ENCODE peak calls at places on chromosomes 5 and 9, in ten cellular contexts. C is colonic mucosa, G is RPMI7951, P is NCI-H1417 treated with DMSO at 0.1 percent for 48 hours, B is fibroblast of mammary gland, T is astrocyte of the spinal cord, W is GM13977, U is tibial artery, M is NCI-H2081 treated with DMSO at 0.1 percent for 48 hours, H is NCI-H524. Y is an unnamed sample.
A peak's percentile ranks its signal among the peaks of the same experiment; 100 is the strongest.

GRCh38 chr5:156963125-156963524 is at the start of gene TIMD4:
- DNase-seq in C (no peak), G (no peak), P (no peak), B (no peak), T (no peak), W (no peak), U (no peak), M (no peak), H (no peak), Y (no peak)

GRCh38 chr9:21682981-21683380 is 119.5 kb upstream of the MTAP start:
- DNase-seq in C (no peak), G (peak; percentile 57), P (no peak), B (peak; percentile 92), T (peak; percentile 59), W (no peak), U (no peak), M (no peak), H (peak; percentile 88), Y (peak; percentile 59)

GRCh38 chr9:114425126-114425525 is 37.3 kb upstream of the AKNA start:
- DNase-seq in C (no peak), G (no peak), P (no peak), B (no peak), T (no peak), W (no peak), U (no peak), M (no peak), H (no peak), Y (no peak)

GRCh38 chr5:148904440-148904839 is 78.0 kb downstream of the ADRB2 start:
- DNase-seq in C (no peak), G (no peak), P (no peak), B (no peak), T (no peak), W (no peak), U (peak; percentile 85), M (no peak), H (no peak), Y (no peak)

GRCh38 chr9:21579209-21579608 is 97.1 kb upstream of the IFNE start:
- DNase-seq in C (no peak), G (peak; percentile 29), P (no peak), B (no peak), T (peak; percentile 57), W (no peak), U (no peak), M (no peak), H (no peak), Y (peak; percentile 53)

GRCh38 chr5:78328585-78329173 is 31.7 kb upstream of the SCAMP1 start:
- DNase-seq in C (no peak), G (peak; percentile 25), P (no peak), B (peak; percentile 54), T (peak; percentile 13), W (no peak), U (no peak), M (no peak), H (no peak), Y (no peak)

GRCh38 chr9:621199-621860 is 220.2 kb upstream of the DMRT1 start:
- DNase-seq in C (no peak), G (no peak), P (no peak), B (peak; percentile 74), T (no peak), W (no peak), U (no peak), M (no peak), H (no peak), Y (no peak)

GRCh38 chr9:95815153-95815552 is 60.3 kb upstream of the ERCC6L2 start:
- DNase-seq in C (no peak), G (peak; percentile 53), P (no peak), B (peak; percentile 81), T (peak; percentile 47), W (no peak), U (no peak), M (no peak), H (no peak), Y (peak; percentile 82)

GRCh38 chr5:54651482-54652076 is 134.0 kb downstream of the SNX18 start:
- DNase-seq in C (no peak), G (peak; percentile 50), P (no peak), B (peak; percentile 52), T (peak; percentile 50), W (no peak), U (peak; percentile 98), M (no peak), H (no peak), Y (no peak)

GRCh38 chr5:111532873-111533272 is 20.5 kb upstream of the STARD4 start:
- DNase-seq in C (no peak), G (no peak), P (no peak), B (no peak), T (no peak), W (no peak), U (no peak), M (no peak), H (no peak), Y (no peak)

GRCh38 chr5:180026320-180026719 is 45.2 kb downstream of the RNF130 start:
- DNase-seq in C (no peak), G (peak; percentile 57), P (no peak), B (peak; percentile 66), T (peak; percentile 80), W (no peak), U (no peak), M (no peak), H (no peak), Y (peak; percentile 65)

GRCh38 chr5:76252437-76252836 is 150.6 kb upstream of the IQGAP2 start:
- DNase-seq in C (no peak), G (no peak), P (no peak), B (no peak), T (no peak), W (no peak), U (no peak), M (no peak), H (no peak), Y (peak; percentile 2)

GRCh38 chr9:12613071-12613470 is 80.1 kb upstream of the TYRP1 start:
- DNase-seq in C (no peak), G (no peak), P (no peak), B (no peak), T (no peak), W (no peak), U (no peak), M (no peak), H (no peak), Y (no peak)

GRCh38 chr9:127008076-127008475 is 93.5 kb downstream of the RALGPS1 start:
- DNase-seq in C (no peak), G (no peak), P (no peak), B (no peak), T (no peak), W (no peak), U (no peak), M (no peak), H (no peak), Y (no peak)

GRCh38 chr5:111223790-111224560 is at the start of gene CAMK4:
- DNase-seq in C (peak; percentile 60), G (peak; percentile 86), P (no peak), B (peak; percentile 66), T (peak; percentile 74), W (peak; percentile 89), U (peak; percentile 68), M (no peak), H (peak; percentile 82), Y (peak; percentile 72)

GRCh38 chr5:133159543-133159942 is 107.7 kb downstream of the HSPA4 start:
- DNase-seq in C (no peak), G (no peak), P (no peak), B (no peak), T (no peak), W (no peak), U (no peak), M (no peak), H (no peak), Y (no peak)

GRCh38 chr5:141914154-141914743 is 9.4 kb upstream of the DELE1 start:
- DNase-seq in C (peak; percentile 60), G (no peak), P (no peak), B (no peak), T (no peak), W (peak; percentile 55), U (peak; percentile 72), M (no peak), H (peak; percentile 66), Y (peak; percentile 56)

GRCh38 chr5:9054322-9054721 is 491.6 kb downstream of the SEMA5A start:
- DNase-seq in C (no peak), G (no peak), P (no peak), B (no peak), T (no peak), W (no peak), U (no peak), M (no peak), H (no peak), Y (no peak)

GRCh38 chr9:84670801-84671153 is 1.2 kb downstream of the NTRK2 start:
- DNase-seq in C (no peak), G (no peak), P (no peak), B (no peak), T (no peak), W (no peak), U (no peak), M (no peak), H (no peak), Y (no peak)

GRCh38 chr9:132249123-132249522 is 87.3 kb downstream of the NTNG2 start:
- DNase-seq in C (no peak), G (no peak), P (no peak), B (no peak), T (no peak), W (no peak), U (no peak), M (no peak), H (peak; percentile 51), Y (no peak)

GRCh38 chr5:32339198-32339597 is 26.5 kb upstream of the MTMR12 start:
- DNase-seq in C (no peak), G (peak; percentile 26), P (no peak), B (peak; percentile 55), T (peak; percentile 49), W (no peak), U (no peak), M (peak; percentile 5), H (peak; percentile 50), Y (peak; percentile 66)

GRCh38 chr5:116734717-116735072 is 160.1 kb upstream of the SEMA6A start:
- DNase-seq in C (no peak), G (no peak), P (no peak), B (no peak), T (peak; percentile 56), W (no peak), U (no peak), M (no peak), H (no peak), Y (no peak)

GRCh38 chr5:31757813-31758212 is 118.9 kb downstream of the PDZD2 start:
- DNase-seq in C (no peak), G (no peak), P (no peak), B (no peak), T (no peak), W (no peak), U (no peak), M (no peak), H (no peak), Y (no peak)

GRCh38 chr5:150353395-150353675 is 4.2 kb upstream of the TCOF1 start:
- DNase-seq in C (no peak), G (no peak), P (no peak), B (no peak), T (no peak), W (no peak), U (no peak), M (no peak), H (no peak), Y (no peak)

GRCh38 chr5:126778675-126779403 is 1.9 kb downstream of the LMNB1 start:
- DNase-seq in C (no peak), G (no peak), P (no peak), B (peak; percentile 9), T (no peak), W (no peak), U (no peak), M (no peak), H (no peak), Y (no peak)

GRCh38 chr9:7209990-7210389 is 452.2 kb downstream of the KDM4C start:
- DNase-seq in C (no peak), G (no peak), P (no peak), B (no peak), T (no peak), W (no peak), U (no peak), M (no peak), H (peak; percentile 48), Y (no peak)

GRCh38 chr9:125439434-125440272 is 178.0 kb downstream of the GAPVD1 start:
- DNase-seq in C (no peak), G (no peak), P (no peak), B (no peak), T (no peak), W (no peak), U (peak; percentile 40), M (no peak), H (no peak), Y (no peak)

GRCh38 chr5:170389250-170389902 is at the start of gene KCNMB1:
- DNase-seq in C (no peak), G (no peak), P (no peak), B (no peak), T (no peak), W (no peak), U (peak; percentile 89), M (no peak), H (peak; percentile 53), Y (no peak)

Y was measured in ELR.